ENCODE peak calls at places on chromosomes 2 and 18, in seven cellular contexts. I is MM.1S; U is trophoblast cell; D is psoas muscle; L is DND-41; J is transverse colon; G is CD4-positive, alpha-beta memory T cell. S is an unnamed sample. For H3K4me1, the result is how much of the 10 kb centered on the place peaks cover.

GRCh38 chr18:45730832-45731545 is 7.0 kb downstream of the SLC14A1 start:
- DNase-seq in U (no peak), G (no peak), L (no peak), D (no peak), I (no peak), J (no peak), S (no peak)

GRCh38 chr2:40758778-40759177 is 306.9 kb upstream of the SLC8A1 start:
- DNase-seq in L (no peak), I (no peak), D (no peak), J (no peak), G (no peak), U (no peak), S (no peak)

GRCh38 chr2:224268441-224268840 is 133.5 kb downstream of the FAM124B start:
- DNase-seq in I (no peak), U (peak), G (no peak), D (no peak), L (no peak), J (no peak), S (peak)

GRCh38 chr2:124213977-124214587 is 189.0 kb downstream of the CNTNAP5 start:
- DNase-seq in G (no peak), D (no peak), U (no peak), I (no peak), J (no peak), L (no peak), S (no peak)

GRCh38 chr2:127771756-127772155 is 39.2 kb downstream of the WDR33 start:
- DNase-seq in J (no peak), D (no peak), G (no peak), U (peak), L (no peak), I (no peak), S (peak)

GRCh38 chr18:76391746-76392145 is 103.3 kb downstream of the ZNF516 start:
- DNase-seq in L (no peak), J (no peak), I (no peak), U (no peak), D (no peak), G (no peak), S (no peak)

GRCh38 chr2:44774826-44775492 is 166.5 kb upstream of the SIX3 start:
- DNase-seq in J (no peak), G (no peak), D (no peak), I (no peak), U (no peak), L (no peak), S (no peak)

GRCh38 chr2:231687961-231688360 is 20.4 kb upstream of the PTMA start:
- DNase-seq in I (no peak), J (no peak), D (no peak), G (no peak), L (no peak), U (no peak), S (no peak)

GRCh38 chr2:97961534-97961933 is 34.2 kb downstream of the TMEM131 start:
- DNase-seq in L (no peak), G (no peak), I (no peak), U (no peak), J (no peak), D (no peak), S (no peak)

GRCh38 chr18:42882146-42882545 is 233.3 kb downstream of the RIT2 start:
- DNase-seq in G (no peak), I (no peak), D (no peak), L (no peak), J (no peak), U (no peak), S (no peak)

GRCh38 chr2:20430035-20430434 is 16.8 kb upstream of the RHOB start:
- DNase-seq in J (peak), G (no peak), L (no peak), I (no peak), U (no peak), D (no peak), S (no peak)

GRCh38 chr2:170176212-170176611 is 1.7 kb upstream of the MYO3B start:
- DNase-seq in I (no peak), D (no peak), U (no peak), L (no peak), G (no peak), J (no peak), S (no peak)

GRCh38 chr2:118761791-118762190 is 85.7 kb downstream of the EN1 start:
- DNase-seq in U (no peak), I (no peak), D (no peak), J (no peak), G (no peak), L (no peak), S (no peak)

DNA sequence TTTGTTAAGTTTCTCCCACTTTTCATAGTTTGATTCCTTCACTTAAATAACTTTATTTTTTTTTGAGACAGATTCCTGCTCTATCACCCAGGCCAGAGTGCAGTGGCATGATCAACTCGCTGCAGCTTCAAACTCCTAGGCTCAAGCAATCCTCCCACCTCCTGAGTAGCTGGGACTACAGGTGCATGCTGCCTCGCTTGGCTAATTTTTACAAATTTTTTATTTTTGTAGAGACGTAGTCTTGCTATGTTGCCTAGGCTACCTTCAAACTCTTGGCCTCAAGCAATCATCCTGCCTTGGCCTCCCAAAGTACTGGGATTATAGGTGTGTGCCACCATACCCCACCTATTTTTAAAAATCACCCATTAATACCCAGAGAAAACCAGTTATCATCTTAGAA is 14.2 kb upstream of the WIPF1 start:
- DNase-seq in I (no peak), L (no peak), U (no peak), G (no peak), J (no peak), D (no peak), S (no peak)
- H3K4me1 ChIP-seq in I (half or more), L (under half), U (under half), G (half or more), J (under half), D (under half), S (under half)

DNA sequence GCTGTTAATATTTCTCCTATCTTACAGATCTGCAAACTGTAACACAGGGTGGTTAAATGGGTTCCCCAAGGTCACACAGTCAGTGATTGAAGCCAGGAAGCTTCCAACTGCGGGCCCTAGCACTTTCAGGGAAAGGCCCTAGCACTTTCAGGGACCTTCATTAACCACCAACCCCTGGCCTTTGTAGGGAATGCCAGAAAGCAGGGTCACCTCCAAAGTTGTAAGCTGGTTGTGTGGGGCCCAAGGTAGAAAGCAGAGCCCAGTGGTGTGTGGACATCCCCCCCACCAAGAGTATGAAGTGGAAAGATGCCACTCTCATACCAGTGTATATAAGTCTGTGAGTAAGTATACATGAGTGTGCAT is 4.4 kb downstream of the DLX2 start:
- DNase-seq in G (no peak), I (no peak), J (no peak), L (no peak), U (no peak), D (no peak), S (no peak)
- H3K4me1 ChIP-seq in G (half or more), I (under half), J (half or more), L (under half), U (under half), D (half or more), S (under half)

GRCh38 chr2:136130045-136130444 is 12.1 kb upstream of the CXCR4 start:
- DNase-seq in D (no peak), L (no peak), J (no peak), U (no peak), G (no peak), I (no peak), S (no peak)
- H3K4me1 ChIP-seq in D (under half), L (half or more), J (under half), U (under half), G (half or more), I (under half), S (under half)

GRCh38 chr2:36371070-36371962 is 15.7 kb downstream of the CRIM1 start:
- DNase-seq in I (no peak), D (no peak), U (no peak), J (peak), L (no peak), G (no peak), S (no peak)

GRCh38 chr2:36370281-36370680 is 14.7 kb downstream of the CRIM1 start:
- DNase-seq in D (no peak), L (no peak), U (no peak), G (no peak), J (no peak), I (no peak), S (no peak)

GRCh38 chr2:36369711-36370110 is 14.1 kb downstream of the CRIM1 start:
- DNase-seq in D (no peak), G (no peak), I (no peak), L (no peak), J (no peak), U (no peak), S (no peak)

GRCh38 chr2:36373149-36373880 is 17.7 kb downstream of the CRIM1 start:
- DNase-seq in D (no peak), U (peak), I (no peak), J (peak), G (no peak), L (no peak), S (no peak)

GRCh38 chr2:36371963-36372391 is 16.4 kb downstream of the CRIM1 start:
- DNase-seq in J (no peak), G (no peak), I (no peak), U (peak), D (no peak), L (no peak), S (peak)
- H3K4me1 ChIP-seq in J (half or more), G (under half), I (under half), U (under half), D (half or more), L (under half), S (half or more)

GRCh38 chr2:42101641-42102605 is 54.1 kb downstream of the PKDCC start:
- DNase-seq in D (peak), J (peak), L (no peak), G (peak), I (peak), U (peak), S (peak)

GRCh38 chr2:42102606-42103450 is 55.0 kb downstream of the PKDCC start:
- DNase-seq in J (peak), D (peak), L (no peak), G (peak), U (peak), I (no peak), S (no peak)

GRCh38 chr2:42105330-42106256 is 57.8 kb downstream of the PKDCC start:
- DNase-seq in L (peak), G (peak), D (peak), J (peak), U (no peak), I (peak), S (no peak)

GRCh38 chr2:42104621-42105020 is 56.8 kb downstream of the PKDCC start:
- DNase-seq in G (no peak), I (no peak), U (no peak), D (no peak), L (no peak), J (no peak), S (no peak)

GRCh38 chr2:42103829-42104228 is 56.0 kb downstream of the PKDCC start:
- DNase-seq in U (peak), I (no peak), D (no peak), G (no peak), J (no peak), L (no peak), S (no peak)
- H3K4me1 ChIP-seq in U (under half), I (half or more), D (under half), G (half or more), J (under half), L (under half), S (under half)

DNA sequence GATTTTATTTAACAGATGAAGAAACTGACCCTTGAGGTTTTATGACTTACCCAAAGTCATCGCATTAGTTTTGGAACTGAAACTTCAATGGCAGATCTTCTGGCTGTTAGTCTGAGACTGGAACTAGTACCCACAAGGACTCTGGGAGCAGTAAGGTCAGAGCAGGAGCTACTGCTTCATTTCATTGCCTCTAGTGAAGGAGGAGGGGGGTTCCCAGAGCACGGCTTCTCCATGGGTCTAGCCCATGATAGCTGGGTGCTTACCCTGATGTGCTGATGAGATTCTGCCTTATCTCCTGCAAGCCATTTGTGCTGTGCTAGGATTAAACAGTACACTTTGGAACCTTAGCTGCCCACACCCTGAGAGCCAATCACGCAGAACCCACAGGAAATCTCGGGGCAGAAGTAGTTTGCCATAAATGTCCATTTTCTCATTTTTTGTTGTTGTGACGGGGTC is 5.4 kb upstream of the RNASEH1 start:
- DNase-seq in L (no peak), G (no peak), J (no peak), D (no peak), U (no peak), I (no peak), S (no peak)
- H3K4me1 ChIP-seq in L (under half), G (under half), J (under half), D (under half), U (under half), I (under half), S (under half)

DNA sequence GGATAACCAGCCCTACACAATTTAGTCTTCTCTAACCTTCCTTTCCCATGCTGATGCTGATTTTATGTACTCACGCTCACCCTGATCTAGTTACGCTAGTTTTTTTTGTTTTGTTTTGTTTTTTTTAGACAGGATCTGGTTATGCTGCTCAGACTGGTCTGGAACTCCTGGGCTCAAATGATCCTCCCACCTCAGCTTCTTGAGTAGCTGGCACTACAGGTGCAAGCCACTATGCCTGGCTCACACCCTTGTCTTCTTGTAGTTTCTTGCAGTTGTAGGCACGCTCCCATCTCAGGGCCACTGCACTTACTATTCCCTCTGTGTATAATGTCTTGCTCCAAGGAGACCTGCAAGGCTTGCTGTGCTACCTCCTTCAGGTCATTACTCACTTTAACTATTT is 6.2 kb downstream of the PELI1 start:
- DNase-seq in L (no peak), U (no peak), G (no peak), D (no peak), I (no peak), J (no peak), S (no peak)
- H3K4me1 ChIP-seq in L (under half), U (under half), G (half or more), D (under half), I (under half), J (half or more), S (half or more)

S was measured in foreskin keratinocyte.